ENCODE peak calls at places on chromosomes 7 and 10, in six cellular contexts. O, U, C, M, T and K are unnamed samples.

GRCh38 chr10:76788093-76788811 is 849.4 kb downstream of the KCNMA1 start:
- DNase-seq in O (no peak), U (no peak), C (no peak), M (no peak), T (no peak), K (no peak)

GRCh38 chr10:91022924-91023707 is 102.2 kb upstream of the ANKRD1 start:
- DNase-seq in O (no peak), U (peak), C (no peak), M (no peak), T (no peak), K (no peak)

GRCh38 chr10:3132036-3133025 is 40.3 kb downstream of the PITRM1 start:
- DNase-seq in O (no peak), U (no peak), C (no peak), M (no peak), T (peak), K (no peak)

GRCh38 chr10:132141076-132141475 is 45.7 kb upstream of the DPYSL4 start:
- DNase-seq in O (no peak), U (no peak), C (no peak), M (no peak), T (no peak), K (no peak)

GRCh38 chr7:97022451-97023306 is 2.0 kb downstream of the DLX5 start:
- DNase-seq in O (no peak), U (no peak), C (no peak), M (no peak), T (no peak), K (no peak)

GRCh38 chr10:30897547-30897946 is 134.1 kb downstream of the ZNF438 start:
- DNase-seq in O (no peak), U (no peak), C (no peak), M (no peak), T (no peak), K (peak)

GRCh38 chr10:109062371-109062770 is 860.9 kb downstream of the XPNPEP1 start:
- DNase-seq in O (no peak), U (peak), C (peak), M (peak), T (peak), K (peak)

GRCh38 chr7:90409667-90410066 is 6.4 kb downstream of the CLDN12 start:
- DNase-seq in O (no peak), U (peak), C (no peak), M (peak), T (no peak), K (no peak)

GRCh38 chr10:110413903-110414562 is 83.7 kb upstream of the DUSP5 start:
- DNase-seq in O (no peak), U (no peak), C (no peak), M (no peak), T (no peak), K (no peak)

GRCh38 chr7:55081067-55081853 is 62.4 kb downstream of the EGFR start:
- DNase-seq in O (no peak), U (peak), C (no peak), M (no peak), T (no peak), K (no peak)

GRCh38 chr10:48470115-48470892 is 134.6 kb downstream of the ARHGAP22 start:
- DNase-seq in O (no peak), U (peak), C (no peak), M (peak), T (no peak), K (no peak)

GRCh38 chr10:82943142-82943541 is 1068.1 kb downstream of the NRG3 start:
- DNase-seq in O (no peak), U (no peak), C (no peak), M (no peak), T (no peak), K (no peak)

GRCh38 chr10:44198096-44198779 is 186.7 kb downstream of the CXCL12 start:
- DNase-seq in O (no peak), U (peak), C (no peak), M (no peak), T (no peak), K (no peak)

GRCh38 chr10:19168584-19168983 is 120.0 kb downstream of the MALRD1 start:
- DNase-seq in O (no peak), U (peak), C (no peak), M (no peak), T (no peak), K (no peak)

GRCh38 chr7:22732556-22733126 is 5.6 kb downstream of the IL6 start:
- DNase-seq in O (peak), U (peak), C (peak), M (no peak), T (peak), K (peak)

GRCh38 chr7:3592438-3593134 is 291.5 kb downstream of the SDK1 start:
- DNase-seq in O (no peak), U (peak), C (peak), M (peak), T (no peak), K (no peak)

GRCh38 chr10:71998840-71999194 is 34.6 kb downstream of the CHST3 start:
- DNase-seq in O (peak), U (peak), C (peak), M (peak), T (peak), K (no peak)

GRCh38 chr7:143929224-143929920 is 5.7 kb upstream of the OR2F2 start:
- DNase-seq in O (no peak), U (no peak), C (peak), M (no peak), T (peak), K (no peak)

GRCh38 chr7:3880221-3880935 is 579.3 kb downstream of the SDK1 start:
- DNase-seq in O (no peak), U (peak), C (no peak), M (no peak), T (no peak), K (no peak)

GRCh38 chr7:6257602-6258001 is 14.8 kb downstream of the CYTH3 start:
- DNase-seq in O (no peak), U (no peak), C (no peak), M (no peak), T (no peak), K (no peak)

GRCh38 chr7:23332193-23332592 is 33.1 kb downstream of the MALSU1 start:
- DNase-seq in O (no peak), U (peak), C (no peak), M (no peak), T (no peak), K (no peak)

GRCh38 chr10:8360814-8361509 is 306.5 kb downstream of the GATA3 start:
- DNase-seq in O (no peak), U (no peak), C (peak), M (no peak), T (no peak), K (no peak)

GRCh38 chr10:43816351-43817321 is 168.0 kb upstream of the ZNF32 start:
- DNase-seq in O (no peak), U (peak), C (peak), M (peak), T (peak), K (peak)

GRCh38 chr7:39098506-39098905 is 120.8 kb downstream of the POU6F2 start:
- DNase-seq in O (no peak), U (no peak), C (no peak), M (no peak), T (no peak), K (no peak)

GRCh38 chr10:110446954-110447608 is 50.6 kb upstream of the DUSP5 start:
- DNase-seq in O (no peak), U (peak), C (peak), M (no peak), T (peak), K (no peak)

GRCh38 chr7:17368856-17369520 is 70.5 kb downstream of the AHR start:
- DNase-seq in O (no peak), U (no peak), C (peak), M (no peak), T (peak), K (no peak)

GRCh38 chr7:112669306-112669705 is 120.9 kb downstream of the TMEM168 start:
- DNase-seq in O (no peak), U (no peak), C (no peak), M (no peak), T (peak), K (no peak)

GRCh38 chr10:78774999-78775711 is 293.6 kb upstream of the ZMIZ1 start:
- DNase-seq in O (peak), U (peak), C (no peak), M (peak), T (no peak), K (no peak)

GRCh38 chr7:19117081-19117869 is at the start of gene TWIST1:
- DNase-seq in O (peak), U (peak), C (peak), M (peak), T (peak), K (peak)
- TF ChIP-seq EZH2 in O (no peak), U (no peak), C (no peak), M (no peak), T (no peak), K (no peak)

DNA sequence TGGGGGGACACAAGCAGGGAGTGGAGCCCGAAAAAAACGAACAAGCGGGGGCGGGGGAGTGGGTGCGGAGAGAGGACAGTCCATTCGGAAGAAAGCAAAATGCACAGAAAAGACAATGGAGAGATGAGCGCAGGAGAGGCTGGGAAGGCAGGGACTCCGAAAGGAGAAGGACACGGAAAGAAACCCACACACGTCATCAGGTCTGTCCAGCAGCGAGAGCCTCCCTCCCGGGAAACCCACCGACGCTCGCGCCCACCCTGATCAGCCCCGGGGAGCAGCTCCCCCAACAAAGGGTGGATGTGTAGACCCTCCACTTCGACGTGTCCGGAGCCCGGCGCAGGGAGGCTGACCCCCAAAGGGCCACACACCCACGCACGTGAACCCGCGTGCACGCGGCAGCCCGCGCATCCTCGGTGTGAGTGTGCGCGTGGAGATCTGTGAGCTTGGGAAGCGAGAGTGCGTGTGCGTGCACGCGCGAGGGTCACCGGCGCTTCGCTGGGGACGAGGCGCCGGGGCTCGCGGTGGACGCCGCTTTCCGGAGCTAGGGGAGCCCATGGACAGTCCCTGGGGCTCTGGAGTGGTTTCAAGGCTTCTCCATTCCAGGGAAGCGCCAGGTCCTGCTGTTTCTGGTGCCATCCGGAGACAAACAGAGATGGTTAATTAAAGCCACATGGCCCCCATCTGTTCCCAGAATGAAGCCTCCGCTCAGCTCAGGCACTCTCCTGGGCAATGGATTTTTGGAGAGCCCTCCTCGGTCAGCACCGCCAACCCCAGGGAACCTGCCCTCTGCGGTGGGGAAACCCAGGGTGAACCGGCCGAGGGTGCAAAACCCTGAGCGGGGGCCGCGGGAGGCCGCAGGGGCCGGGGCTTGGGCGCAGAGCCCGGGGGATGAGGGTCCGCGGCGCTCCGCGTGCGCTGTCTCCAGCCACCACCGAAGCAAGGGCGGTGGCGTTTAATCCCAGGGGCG is 919 bp downstream of the LAMB1 start:
- DNase-seq in O (no peak), U (no peak), C (no peak), M (peak), T (peak), K (no peak)
- TF ChIP-seq EZH2 in O (no peak), U (no peak), C (no peak), M (no peak), T (no peak), K (no peak)

GRCh38 chr7:157685430-157686284 is 348.9 kb downstream of the DNAJB6 start:
- DNase-seq in O (no peak), U (no peak), C (no peak), M (no peak), T (no peak), K (no peak)

GRCh38 chr7:157684596-157685429 is 348.0 kb downstream of the DNAJB6 start:
- DNase-seq in O (no peak), U (no peak), C (no peak), M (no peak), T (no peak), K (no peak)

GRCh38 chr7:157683251-157684156 is 346.7 kb downstream of the DNAJB6 start:
- DNase-seq in O (no peak), U (no peak), C (no peak), M (no peak), T (no peak), K (no peak)

GRCh38 chr7:157682946-157683239 is 346.1 kb downstream of the DNAJB6 start:
- DNase-seq in O (no peak), U (no peak), C (no peak), M (no peak), T (no peak), K (no peak)

DNA sequence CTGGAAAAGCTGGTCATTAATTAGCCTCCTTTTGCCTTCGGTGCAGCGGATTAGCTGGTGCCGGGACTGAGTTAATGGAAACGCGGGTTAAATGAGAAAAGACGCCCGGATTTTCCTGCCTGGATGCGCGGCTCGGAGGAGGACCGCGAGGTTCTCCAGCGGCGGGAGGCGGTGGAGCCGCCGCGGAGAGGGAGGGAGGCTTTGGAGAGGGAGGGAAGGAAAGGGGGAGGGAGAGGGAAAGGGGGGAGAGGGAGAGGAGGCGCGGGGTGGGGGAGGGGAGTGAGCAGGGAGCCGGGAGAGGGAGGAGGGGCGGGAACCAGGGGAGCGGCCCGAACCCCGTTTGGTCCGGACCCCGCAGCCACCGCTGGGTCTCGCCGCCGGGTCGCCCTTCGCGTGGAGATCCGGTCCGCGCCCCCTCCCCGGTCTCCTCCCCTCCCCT is 347.4 kb downstream of the DNAJB6 start:
- DNase-seq in O (no peak), U (no peak), C (no peak), M (no peak), T (no peak), K (no peak)
- TF ChIP-seq EZH2 in O (no peak), U (no peak), C (no peak), M (no peak), T (no peak), K (no peak)

DNA sequence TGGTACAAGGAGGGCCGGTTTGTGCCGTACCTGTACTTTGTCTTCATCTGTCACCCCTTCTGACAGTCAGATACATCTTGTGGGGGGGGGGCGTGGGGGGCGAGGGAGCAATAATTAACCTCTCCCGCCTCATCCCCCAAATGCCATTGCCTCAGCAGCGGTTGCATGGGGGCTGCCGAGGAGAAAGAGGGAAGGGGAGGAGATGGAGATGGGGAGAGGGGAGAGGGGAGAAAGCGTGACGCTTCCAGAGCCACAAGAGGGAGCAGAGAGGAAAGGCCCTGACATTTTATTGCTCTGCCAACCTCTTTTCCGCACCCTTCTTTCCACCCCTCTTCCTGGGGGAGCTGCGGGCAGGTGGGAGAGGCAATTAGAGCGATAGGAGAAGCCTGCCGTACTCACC is 11.8 kb downstream of the KAZALD1 start:
- DNase-seq in O (no peak), U (no peak), C (no peak), M (no peak), T (no peak), K (no peak)
- TF ChIP-seq EZH2 in O (no peak), U (no peak), C (no peak), M (no peak), T (no peak), K (no peak)

GRCh38 chr10:123666318-123667291 is at the start of gene GPR26:
- DNase-seq in O (no peak), U (no peak), C (no peak), M (peak), T (peak), K (no peak)
- TF ChIP-seq EZH2 in O (no peak), U (no peak), C (no peak), M (no peak), T (no peak), K (no peak)

DNA sequence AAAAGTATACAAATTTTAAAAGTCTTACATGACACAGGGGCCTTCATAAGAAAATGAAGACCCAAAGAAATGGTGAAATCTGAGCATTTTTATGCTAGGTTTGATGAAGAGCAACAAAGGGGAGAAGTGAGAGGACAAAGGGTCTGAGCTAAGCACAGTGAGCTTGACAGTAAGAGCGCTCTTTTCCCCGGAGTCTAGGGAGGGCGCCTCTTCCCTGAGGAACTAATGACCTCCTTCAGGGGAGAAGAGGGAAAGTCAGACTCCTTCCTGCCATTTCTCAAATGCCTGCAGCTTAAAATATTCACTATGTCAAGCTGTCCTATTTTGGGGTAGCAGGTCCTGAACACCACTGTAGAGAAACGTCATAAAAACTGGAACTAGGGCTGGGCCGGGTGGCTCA is 18.1 kb upstream of the PAXIP1 start:
- DNase-seq in O (no peak), U (no peak), C (no peak), M (no peak), T (no peak), K (no peak)
- TF ChIP-seq EZH2 in O (no peak), U (no peak), C (no peak), M (no peak), T (no peak), K (no peak)